ENCODE peak calls at places on chromosomes 7 and 10, in seven cellular contexts. X is Peyer's patch, D is astrocyte of the spinal cord, N is PC-3, F is foreskin fibroblast, S is ovary, O is esophagus squamous epithelium. J is an unnamed sample.

GRCh38 chr10:52955337-52955736 is 182.8 kb upstream of the MBL2 start:
- DNase-seq in X (no peak), D (no peak), N (no peak), F (no peak), S (no peak), O (no peak), J (no peak)

GRCh38 chr10:116521424-116522305 is 24.1 kb upstream of the PNLIP start:
- DNase-seq in X (peak; percentile 65), D (peak; percentile 56), N (peak; percentile 60), F (peak; percentile 24), S (no peak), O (no peak), J (peak; percentile 52)

GRCh38 chr7:134016223-134016941 is 110.8 kb upstream of the LRGUK start:
- DNase-seq in X (no peak), D (peak; percentile 43), N (peak; percentile 49), F (no peak), S (peak; percentile 21), O (no peak), J (peak; percentile 29)

GRCh38 chr7:28957822-28958234 is 302 bp downstream of the TRIL start:
- DNase-seq in X (no peak), D (peak; percentile 7), N (no peak), F (no peak), S (peak; percentile 29), O (no peak), J (no peak)

GRCh38 chr10:102546606-102547310 is 43.0 kb downstream of the SUFU start:
- DNase-seq in X (no peak), D (peak; percentile 59), N (no peak), F (peak; percentile 91), S (no peak), O (no peak), J (no peak)

GRCh38 chr7:102991540-102992214 is 78.9 kb downstream of the LRRC17 start:
- DNase-seq in X (peak; percentile 83), D (peak; percentile 98), N (peak; percentile 93), F (peak; percentile 95), S (no peak), O (no peak), J (no peak)

GRCh38 chr7:39951943-39952194 is 1.8 kb downstream of the CDK13 start:
- DNase-seq in X (no peak), D (peak; percentile 6), N (no peak), F (no peak), S (no peak), O (no peak), J (no peak)

GRCh38 chr10:24707445-24707844 is 16.2 kb downstream of the ARHGAP21 start:
- DNase-seq in X (no peak), D (no peak), N (no peak), F (no peak), S (no peak), O (no peak), J (no peak)

GRCh38 chr7:1060315-1061080 is 16.2 kb downstream of the GPR146 start:
- DNase-seq in X (no peak), D (no peak), N (no peak), F (no peak), S (no peak), O (no peak), J (no peak)

GRCh38 chr10:130555411-130555750 is 419.2 kb downstream of the GLRX3 start:
- DNase-seq in X (no peak), D (no peak), N (no peak), F (no peak), S (no peak), O (no peak), J (no peak)

GRCh38 chr10:113002449-113002777 is 52.4 kb downstream of the TCF7L2 start:
- DNase-seq in X (no peak), D (no peak), N (no peak), F (no peak), S (no peak), O (no peak), J (no peak)

GRCh38 chr7:121504478-121504877 is 108.4 kb upstream of the FAM3C start:
- DNase-seq in X (no peak), D (peak; percentile 83), N (peak; percentile 76), F (peak; percentile 71), S (peak; percentile 31), O (no peak), J (peak; percentile 12)

GRCh38 chr7:91632948-91633519 is 247.5 kb downstream of the MTERF1 start:
- DNase-seq in X (no peak), D (no peak), N (no peak), F (no peak), S (no peak), O (no peak), J (no peak)

GRCh38 chr7:105306160-105306784 is 82.4 kb downstream of the SRPK2 start:
- DNase-seq in X (no peak), D (no peak), N (no peak), F (no peak), S (no peak), O (no peak), J (no peak)

GRCh38 chr7:157470017-157470322 is 133.2 kb downstream of the DNAJB6 start:
- DNase-seq in X (no peak), D (no peak), N (peak; percentile 2), F (no peak), S (no peak), O (no peak), J (no peak)

GRCh38 chr7:50673096-50673495 is 107.9 kb upstream of the DDC start:
- DNase-seq in X (no peak), D (no peak), N (no peak), F (no peak), S (no peak), O (no peak), J (no peak)

GRCh38 chr10:91162495-91163268 is 57.8 kb upstream of the PCGF5 start:
- DNase-seq in X (peak; percentile 88), D (peak; percentile 39), N (peak; percentile 32), F (peak; percentile 64), S (peak; percentile 75), O (no peak), J (peak; percentile 88)

GRCh38 chr10:44020322-44021111 is 364.4 kb downstream of the CXCL12 start:
- DNase-seq in X (no peak), D (no peak), N (no peak), F (no peak), S (no peak), O (no peak), J (no peak)

GRCh38 chr7:28627869-28628268 is 215.6 kb downstream of the CREB5 start:
- DNase-seq in X (no peak), D (no peak), N (no peak), F (no peak), S (no peak), O (no peak), J (no peak)

DNA sequence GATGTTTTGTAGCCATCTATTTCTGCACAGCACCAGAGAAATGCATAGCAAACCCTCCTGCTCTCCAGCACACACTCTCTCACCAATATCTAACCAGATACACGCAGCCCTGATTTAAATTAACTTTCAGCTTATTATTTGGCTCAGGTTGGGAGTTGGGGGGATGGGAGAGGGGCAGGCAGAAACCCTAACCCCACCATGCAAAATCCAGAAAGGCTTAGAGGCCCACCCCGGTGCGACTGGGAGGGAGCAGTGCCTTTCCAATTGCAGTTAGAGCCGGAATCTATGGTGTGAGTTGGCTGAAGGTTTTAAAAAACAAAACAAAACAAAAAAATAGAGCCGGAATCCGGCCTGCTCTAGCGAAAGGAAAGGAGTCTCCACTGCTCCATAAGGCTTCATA is 3.0 kb downstream of the IGF2BP3 start:
- DNase-seq in X (no peak), D (no peak), N (no peak), F (no peak), S (no peak), O (no peak), J (no peak)
- H3K4me3 ChIP-seq in X (no peak overlapping the region), D (peak overlapping the region; percentile 86), N (peak overlapping the region; percentile 65), F (peak overlapping the region; percentile 71), S (no peak overlapping the region), O (no peak overlapping the region), J (no peak overlapping the region)

GRCh38 chr7:38317457-38318037 is 44.1 kb upstream of the TARP start:
- DNase-seq in X (peak; percentile 52), D (no peak), N (no peak), F (no peak), S (no peak), O (no peak), J (no peak)
- TF ChIP-seq CTCF in X (no peak), D (no peak), N (no peak), F (no peak), S (no peak), O (no peak), J (no peak)

DNA sequence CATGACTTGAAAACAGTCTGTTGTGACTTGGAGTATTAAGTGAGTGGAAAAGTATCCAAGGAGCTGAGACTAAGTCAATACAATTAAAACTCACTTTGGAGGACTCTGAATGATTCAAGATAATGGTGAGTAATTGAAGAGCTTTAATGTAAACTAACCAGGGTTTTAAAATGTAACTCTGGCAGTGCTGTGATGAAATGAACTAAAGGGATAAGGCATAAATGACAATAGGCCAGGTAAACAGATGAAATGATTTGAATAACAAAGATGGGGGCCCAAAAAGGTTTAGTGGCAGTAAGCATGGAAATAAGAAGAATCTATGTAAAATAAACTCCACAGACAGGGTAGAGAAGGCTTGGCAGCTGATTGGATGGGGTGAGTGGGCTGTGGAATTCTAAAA is 316.5 kb upstream of the CACNA2D1 start:
- DNase-seq in X (no peak), D (no peak), N (peak; percentile 21), F (no peak), S (no peak), O (no peak), J (no peak)
- H3K4me3 ChIP-seq in X (no peak overlapping the region), D (no peak overlapping the region), N (no peak overlapping the region), F (no peak overlapping the region), S (no peak overlapping the region), O (no peak overlapping the region), J (no peak overlapping the region)

GRCh38 chr10:75238182-75239180 is 2.7 kb upstream of the COMTD1 start:
- DNase-seq in X (no peak), D (no peak), N (no peak), F (no peak), S (no peak), O (no peak), J (no peak)
- TF ChIP-seq CTCF in X (no peak), D (no peak), N (no peak), F (no peak), S (no peak), O (no peak), J (no peak)

GRCh38 chr7:41995632-41996271 is 241.3 kb downstream of the GLI3 start:
- DNase-seq in X (no peak), D (no peak), N (no peak), F (no peak), S (no peak), O (no peak), J (no peak)

GRCh38 chr7:41997151-41997550 is 239.9 kb downstream of the GLI3 start:
- DNase-seq in X (no peak), D (no peak), N (no peak), F (no peak), S (no peak), O (no peak), J (no peak)

GRCh38 chr7:41994746-41995110 is 242.3 kb downstream of the GLI3 start:
- DNase-seq in X (no peak), D (no peak), N (no peak), F (peak; percentile 34), S (no peak), O (no peak), J (no peak)

GRCh38 chr7:41998041-41998440 is 239.0 kb downstream of the GLI3 start:
- DNase-seq in X (no peak), D (no peak), N (no peak), F (no peak), S (no peak), O (no peak), J (no peak)

GRCh38 chr7:41996381-41997035 is 240.5 kb downstream of the GLI3 start:
- DNase-seq in X (no peak), D (peak; percentile 81), N (peak; percentile 95), F (peak; percentile 75), S (no peak), O (no peak), J (no peak)
- H3K4me3 ChIP-seq in X (no peak overlapping the region), D (no peak overlapping the region), N (peak overlapping the region; percentile 60), F (no peak overlapping the region), S (no peak overlapping the region), O (no peak overlapping the region), J (no peak overlapping the region)

GRCh38 chr7:2804227-2804763 is 39.8 kb downstream of the GNA12 start:
- DNase-seq in X (no peak), D (no peak), N (no peak), F (no peak), S (no peak), O (no peak), J (no peak)
- TF ChIP-seq CTCF in X (peak; percentile 16), D (no peak), N (peak; percentile 33), F (no peak), S (no peak), O (no peak), J (no peak)

J was measured in dorsolateral prefrontal cortex.